ENCODE peak calls at places on chromosomes 2 and 18, in four cellular contexts. K is fibroblast of lung, T is neural progenitor cell, I is right lobe of liver. X is an unnamed sample.

GRCh38 chr2:225010804-225011203 is 31.5 kb downstream of the DOCK10 start:
- DNase-seq in I (no peak), K (peak; percentile 72), T (no peak), X (no peak)

GRCh38 chr2:101011152-101011551 is 9.1 kb downstream of the RPL31 start:
- DNase-seq in T (no peak), K (no peak), I (no peak), X (no peak)

GRCh38 chr2:19899853-19900525 is 1.8 kb downstream of the TTC32 start:
- DNase-seq in T (no peak), I (no peak), K (no peak), X (no peak)

GRCh38 chr18:55189972-55190371 is 230.7 kb upstream of the CCDC68 start:
- DNase-seq in I (no peak), T (peak; percentile 68), K (no peak), X (peak; percentile 46)

GRCh38 chr2:237533668-237534138 is 32.7 kb upstream of the PRLH start:
- DNase-seq in I (no peak), T (no peak), K (no peak), X (no peak)

GRCh38 chr18:51196811-51197660 is 445 bp downstream of the MEX3C start:
- DNase-seq in K (peak; percentile 57), T (peak; percentile 62), I (peak; percentile 78), X (peak; percentile 41)

GRCh38 chr2:195573314-195573713 is 83.7 kb upstream of the SLC39A10 start:
- DNase-seq in K (no peak), I (no peak), T (no peak), X (no peak)

GRCh38 chr18:33577688-33578370 is at the start of gene ASXL3:
- DNase-seq in I (peak; percentile 80), T (peak; percentile 80), K (peak; percentile 51), X (peak; percentile 68)

GRCh38 chr2:239818086-239818485 is 207.1 kb downstream of the NDUFA10 start:
- DNase-seq in T (no peak), K (no peak), I (peak; percentile 26), X (no peak)

GRCh38 chr2:74679615-74680014 is 25.6 kb downstream of the SEMA4F start:
- DNase-seq in K (no peak), T (no peak), I (no peak), X (no peak)

GRCh38 chr2:19187323-19188020 is 171.0 kb downstream of the OSR1 start:
- DNase-seq in I (no peak), T (no peak), K (peak; percentile 29), X (no peak)

GRCh38 chr2:69631402-69631801 is 12.1 kb downstream of the AAK1 start:
- DNase-seq in K (no peak), I (no peak), T (no peak), X (no peak)
- TF ChIP-seq CTCF in K (no peak), I (no peak), T (no peak), X (no peak)

DNA sequence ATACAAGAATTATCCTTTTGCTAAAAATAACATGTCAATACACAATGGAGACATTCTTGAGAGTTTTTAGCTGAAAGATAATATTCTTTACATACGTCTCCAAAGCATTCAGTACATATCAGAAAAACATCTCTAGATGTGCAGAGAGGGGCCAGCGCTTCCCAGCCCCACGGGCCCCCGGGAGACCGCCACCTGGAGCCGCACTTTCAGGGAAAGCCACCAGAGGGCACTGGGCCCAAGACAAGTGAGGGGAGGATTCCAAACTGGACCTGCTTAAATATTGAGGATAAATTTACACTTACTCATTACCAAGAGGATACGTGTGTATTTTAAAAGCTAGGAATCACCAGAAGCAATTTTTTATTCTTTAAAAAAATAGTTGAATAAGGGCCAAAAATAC is 499.5 kb downstream of the GALR1 start:
- DNase-seq in I (no peak), T (peak; percentile 51), K (no peak), X (peak; percentile 68)
- TF ChIP-seq CTCF in I (peak; percentile 42), T (peak; percentile 80), K (no peak), X (peak; percentile 90)

DNA sequence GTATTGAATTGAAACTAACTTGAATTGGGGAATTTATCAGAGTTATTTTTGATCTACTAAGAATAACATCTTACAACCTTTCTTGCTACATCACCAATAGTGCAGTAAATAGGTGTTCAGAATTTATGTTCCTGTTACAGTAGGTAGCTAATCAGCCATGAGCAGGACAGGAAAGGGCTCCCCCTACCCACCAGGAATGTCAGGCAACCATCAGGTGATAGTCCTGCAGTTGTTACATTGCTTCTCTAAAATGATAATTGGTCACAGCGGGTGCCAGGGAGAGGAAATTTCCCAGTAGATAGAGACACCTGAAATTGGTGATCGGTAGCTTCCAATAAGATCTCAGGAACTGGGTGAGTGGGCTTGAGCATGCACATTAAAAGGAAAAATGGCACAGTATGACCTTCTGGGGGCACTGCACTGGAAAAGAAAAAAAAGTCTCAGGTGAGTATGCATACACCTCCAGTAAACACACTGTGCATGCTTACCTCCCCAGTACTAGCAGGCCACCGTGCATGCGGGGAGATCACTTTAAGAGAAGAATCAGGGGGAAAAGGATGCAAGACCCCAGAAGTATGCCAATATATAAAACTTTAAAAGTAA is 1092.0 kb upstream of the LRRTM1 start:
- DNase-seq in K (no peak), T (no peak), I (no peak), X (no peak)
- TF ChIP-seq CTCF in K (no peak), T (peak; percentile 18), I (no peak), X (no peak)

GRCh38 chr2:207282916-207283315 is 117.2 kb upstream of the KLF7 start:
- DNase-seq in K (no peak), T (no peak), I (no peak), X (no peak)

GRCh38 chr2:207286106-207286505 is 120.4 kb upstream of the KLF7 start:
- DNase-seq in K (no peak), I (no peak), T (no peak), X (no peak)

GRCh38 chr2:207284556-207285450 is 119.1 kb upstream of the KLF7 start:
- DNase-seq in I (no peak), T (no peak), K (no peak), X (no peak)

GRCh38 chr2:207285451-207285771 is 119.7 kb upstream of the KLF7 start:
- DNase-seq in T (no peak), K (no peak), I (no peak), X (no peak)

GRCh38 chr2:207283356-207283755 is 117.6 kb upstream of the KLF7 start:
- DNase-seq in I (no peak), K (no peak), T (peak; percentile 13), X (no peak)
- TF ChIP-seq CTCF in I (no peak), K (peak; percentile 27), T (no peak), X (no peak)

GRCh38 chr2:55157474-55157884 is 74.6 kb downstream of the CLHC1 start:
- DNase-seq in K (peak; percentile 62), T (no peak), I (no peak), X (no peak)
- TF ChIP-seq CTCF in K (peak; percentile 15), T (no peak), I (no peak), X (no peak)

GRCh38 chr2:172086349-172087190 is 1.3 kb downstream of the DLX1 start:
- DNase-seq in K (no peak), T (peak; percentile 94), I (no peak), X (peak; percentile 65)
- TF ChIP-seq CTCF in K (no peak), T (peak; percentile 40), I (peak; percentile 13), X (peak; percentile 18)

GRCh38 chr2:214311031-214311533 is 99.8 kb upstream of the VWC2L start:
- DNase-seq in T (peak; percentile 27), K (no peak), I (no peak), X (no peak)
- TF ChIP-seq CTCF in T (peak; percentile 31), K (no peak), I (no peak), X (no peak)

GRCh38 chr18:42275949-42276730 is 321.1 kb downstream of the PIK3C3 start:
- DNase-seq in T (no peak), K (no peak), I (no peak), X (no peak)

GRCh38 chr18:42268793-42269192 is 313.8 kb downstream of the PIK3C3 start:
- DNase-seq in T (no peak), I (no peak), K (no peak), X (no peak)

GRCh38 chr18:42271656-42272355 is 316.8 kb downstream of the PIK3C3 start:
- DNase-seq in K (no peak), I (no peak), T (no peak), X (no peak)

GRCh38 chr18:42275138-42275535 is 320.1 kb downstream of the PIK3C3 start:
- DNase-seq in T (peak; percentile 56), K (no peak), I (no peak), X (no peak)

DNA sequence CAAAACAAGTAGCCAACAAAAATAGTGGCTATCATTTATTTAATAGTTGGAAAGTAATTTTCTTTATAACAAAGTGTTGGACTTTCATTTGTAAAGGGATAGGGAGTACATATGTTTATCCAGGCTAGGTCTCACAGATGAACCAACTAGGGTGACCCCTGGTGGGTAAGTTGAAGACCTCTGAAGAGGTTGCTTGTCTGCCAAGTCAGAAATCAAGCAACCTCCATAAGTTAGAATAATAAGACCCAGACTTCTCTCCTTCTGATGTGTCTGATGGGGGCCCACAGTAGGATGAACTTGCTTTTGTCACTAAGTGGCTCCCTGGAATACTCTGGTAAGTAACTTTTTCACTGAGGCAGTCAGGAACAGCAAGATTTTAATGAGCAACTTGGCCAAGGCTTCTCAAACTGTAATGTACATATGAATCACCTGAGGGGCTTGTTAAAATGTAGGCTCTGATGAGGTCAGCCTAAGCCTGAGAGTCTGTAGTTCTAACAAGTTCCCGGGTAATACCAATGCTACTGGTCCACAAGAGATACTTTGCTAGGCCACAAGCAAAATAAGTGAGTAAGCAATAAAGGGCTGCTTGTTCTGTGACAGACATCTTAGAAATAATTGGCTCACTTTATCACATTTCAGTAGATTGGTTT is 319.6 kb downstream of the PIK3C3 start:
- DNase-seq in T (peak; percentile 23), I (no peak), K (peak; percentile 16), X (no peak)
- TF ChIP-seq CTCF in T (peak; percentile 44), I (peak; percentile 9), K (peak; percentile 1), X (peak; percentile 26)

DNA sequence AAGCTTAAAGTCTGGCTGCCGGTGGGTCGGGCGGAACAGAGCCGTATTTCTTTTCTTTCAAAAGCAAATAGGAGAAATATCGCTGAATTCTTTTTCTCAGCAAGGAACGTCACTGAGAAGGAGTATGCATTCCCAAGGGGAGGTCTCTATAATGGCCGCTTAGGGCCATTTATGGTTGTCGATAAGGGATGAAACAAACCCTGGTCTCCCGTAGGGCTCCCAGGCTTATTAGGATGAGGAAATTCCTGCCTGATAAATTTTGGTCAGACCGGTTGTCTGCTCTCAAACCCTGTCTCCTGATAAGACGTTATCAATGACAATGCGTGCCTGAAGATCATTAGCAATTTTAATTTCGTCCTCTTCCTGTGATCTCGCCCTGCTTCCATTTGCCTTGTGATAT is 227.7 kb upstream of the ZEB2 start:
- DNase-seq in K (no peak), T (no peak), I (no peak), X (peak; percentile 7)
- TF ChIP-seq CTCF in K (no peak), T (no peak), I (no peak), X (no peak)

DNA sequence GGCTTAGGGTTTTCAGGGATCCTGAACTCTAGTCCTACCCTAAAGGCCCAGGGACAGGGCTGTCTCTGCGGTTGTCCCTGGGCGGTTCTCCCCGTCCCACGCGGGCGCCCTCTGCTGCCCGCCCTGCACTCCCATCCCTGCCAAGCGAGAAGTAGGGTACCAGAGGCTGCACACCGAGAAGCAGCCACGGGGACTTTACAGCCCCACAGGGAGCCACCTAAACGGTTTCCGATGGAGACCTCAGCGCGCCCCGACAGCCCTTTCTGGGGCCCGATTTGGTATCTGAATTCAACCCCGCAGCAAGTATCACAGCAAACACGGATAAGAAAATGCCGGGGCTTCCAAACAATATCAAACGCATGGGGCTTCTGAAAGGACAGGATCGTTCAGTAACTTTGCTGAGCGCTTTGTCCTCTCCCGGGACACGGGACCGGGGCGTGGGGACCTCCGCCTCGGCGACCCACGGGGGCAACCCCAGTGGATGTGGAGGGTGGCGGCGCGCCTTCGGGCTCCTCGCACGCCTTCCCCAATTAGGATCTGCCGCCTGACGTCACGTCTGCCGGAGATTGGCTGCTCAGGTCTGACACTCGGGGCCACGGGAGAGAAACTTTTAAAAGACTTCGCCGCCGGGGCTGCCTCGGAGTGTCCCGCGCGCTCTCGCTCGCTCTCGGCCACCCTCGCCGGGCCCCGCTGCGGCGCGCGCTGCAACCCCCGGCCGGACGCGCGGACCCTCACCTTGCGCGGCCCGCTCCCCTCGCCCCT is at the start of gene LTBP1:
- DNase-seq in K (peak; percentile 81), T (peak; percentile 84), I (peak; percentile 78), X (peak; percentile 76)
- TF ChIP-seq CTCF in K (peak; percentile 82), T (peak; percentile 85), I (peak; percentile 85), X (peak; percentile 65)

X was measured in nephron progenitor cell.